ENCODE peak calls at places on chromosomes 7 and 10, in six cellular contexts. R is spleen, F is suprapubic skin, V is Panc1, T is HCT116, L is HL-60. O is an unnamed sample.

GRCh38 chr10:89861584-89862287 is 160.3 kb downstream of the KIF20B start:
- DNase-seq in R (no peak), F (no peak), V (no peak), T (peak; percentile 40), L (no peak), O (no peak)

GRCh38 chr10:110704906-110705476 is 60.9 kb downstream of the RBM20 start:
- DNase-seq in R (no peak), F (no peak), V (no peak), T (no peak), L (no peak), O (no peak)

GRCh38 chr10:32417906-32418547 is 27.9 kb upstream of the CCDC7 start:
- DNase-seq in R (no peak), F (no peak), V (no peak), T (no peak), L (no peak), O (no peak)

GRCh38 chr7:43758861-43759683 is 592 bp downstream of the BLVRA start:
- DNase-seq in R (peak; percentile 88), F (peak; percentile 75), V (no peak), T (no peak), L (no peak), O (peak; percentile 46)

GRCh38 chr10:72784551-72785421 is 92.8 kb downstream of the MCU start:
- DNase-seq in R (no peak), F (no peak), V (peak; percentile 17), T (peak; percentile 21), L (no peak), O (no peak)

GRCh38 chr7:43211693-43212092 is 99.2 kb downstream of the HECW1 start:
- DNase-seq in R (no peak), F (no peak), V (no peak), T (no peak), L (no peak), O (no peak)

GRCh38 chr7:46633816-46634215 is 712.7 kb upstream of the IGFBP3 start:
- DNase-seq in R (no peak), F (no peak), V (no peak), T (no peak), L (no peak), O (no peak)

GRCh38 chr7:29865526-29865925 is 59.2 kb downstream of the WIPF3 start:
- DNase-seq in R (no peak), F (no peak), V (no peak), T (peak; percentile 18), L (no peak), O (no peak)

GRCh38 chr7:52482076-52482475 is 553.4 kb upstream of the POM121L12 start:
- DNase-seq in R (no peak), F (no peak), V (no peak), T (no peak), L (no peak), O (no peak)

GRCh38 chr10:71357792-71358265 is 38.8 kb downstream of the SLC29A3 start:
- DNase-seq in R (no peak), F (no peak), V (no peak), T (no peak), L (no peak), O (no peak)

GRCh38 chr7:21731977-21732376 is 189.1 kb downstream of the DNAH11 start:
- DNase-seq in R (no peak), F (no peak), V (no peak), T (no peak), L (no peak), O (no peak)

GRCh38 chr7:127387974-127388373 is 4.5 kb downstream of the ZNF800 start:
- DNase-seq in R (no peak), F (no peak), V (no peak), T (no peak), L (no peak), O (no peak)

GRCh38 chr7:116525913-116526857 is 1.3 kb downstream of the CAV1 start:
- DNase-seq in R (peak; percentile 93), F (peak; percentile 88), V (no peak), T (no peak), L (peak; percentile 48), O (peak; percentile 88)

DNA sequence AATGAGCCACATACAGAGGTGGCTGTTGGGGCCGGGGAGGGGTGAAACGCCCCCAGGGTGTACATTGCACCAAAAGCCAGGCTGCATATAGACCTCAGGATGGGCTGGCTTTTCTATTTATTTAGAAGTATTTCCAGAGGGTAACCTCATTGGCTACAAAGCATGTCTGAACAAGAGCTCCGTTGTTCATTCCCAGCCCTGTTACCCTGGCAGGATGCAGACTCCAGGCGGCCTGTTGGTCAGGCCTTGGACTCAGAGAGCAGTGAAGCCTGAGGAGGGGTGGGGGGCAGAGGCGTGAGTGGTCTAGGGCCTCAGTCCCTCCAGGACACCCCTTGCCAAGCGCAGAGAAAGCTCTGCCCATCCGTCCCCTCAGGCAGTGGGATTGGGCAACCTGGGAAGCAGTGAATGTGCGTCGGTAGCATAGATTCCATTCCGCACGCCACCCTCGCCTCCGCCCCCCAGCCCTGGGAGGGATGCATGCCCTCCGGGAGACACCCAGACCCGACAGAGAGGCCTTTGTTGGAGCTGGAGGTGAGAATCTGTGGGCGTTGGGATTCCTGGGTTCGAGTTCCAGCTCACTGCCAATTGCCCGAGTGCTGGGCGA is 41.9 kb downstream of the TCF7L2 start:
- DNase-seq in R (no peak), F (no peak), V (no peak), T (no peak), L (no peak), O (no peak)
- TF ChIP-seq POLR2AphosphoS5 in R (no peak), F (no peak), V (no peak), T (peak; percentile 1), L (no peak), O (no peak)

DNA sequence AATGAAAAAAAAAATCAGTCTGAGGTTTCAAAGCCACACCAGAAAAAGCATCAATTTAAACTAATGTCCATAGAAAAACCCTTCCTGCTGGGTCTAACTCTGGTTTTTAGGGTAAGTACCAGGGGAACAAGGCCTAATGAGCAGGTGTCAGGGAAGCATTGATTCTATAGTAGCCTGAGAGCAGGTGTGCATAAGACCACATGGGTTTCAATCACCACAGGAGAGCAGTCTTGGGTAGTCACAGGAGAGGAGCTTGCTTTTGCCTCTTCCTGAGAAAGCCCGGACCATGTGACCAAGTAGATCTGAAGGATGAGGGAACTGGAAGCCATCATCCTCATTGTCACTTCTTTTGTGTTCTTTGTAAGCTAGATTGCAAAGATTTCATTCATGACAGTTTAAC is 66.3 kb upstream of the AGK start:
- DNase-seq in R (no peak), F (no peak), V (no peak), T (no peak), L (no peak), O (no peak)
- TF ChIP-seq POLR2AphosphoS5 in R (no peak), F (no peak), V (no peak), T (no peak), L (no peak), O (no peak)

GRCh38 chr7:54355842-54356241 is 186.3 kb upstream of the VSTM2A start:
- DNase-seq in R (no peak), F (no peak), V (no peak), T (no peak), L (no peak), O (no peak)
- TF ChIP-seq POLR2AphosphoS5 in R (no peak), F (no peak), V (no peak), T (no peak), L (no peak), O (no peak)

GRCh38 chr10:44385423-44385725 is 477 bp upstream of the CXCL12 start:
- DNase-seq in R (no peak), F (peak; percentile 79), V (no peak), T (no peak), L (no peak), O (no peak)
- TF ChIP-seq POLR2AphosphoS5 in R (no peak), F (no peak), V (no peak), T (no peak), L (no peak), O (no peak)

GRCh38 chr10:114754445-114755320 is 66.9 kb upstream of the FHIP2A start:
- DNase-seq in R (no peak), F (no peak), V (peak; percentile 78), T (peak; percentile 78), L (no peak), O (no peak)

GRCh38 chr10:114753126-114753525 is 68.5 kb upstream of the FHIP2A start:
- DNase-seq in R (no peak), F (no peak), V (no peak), T (no peak), L (no peak), O (no peak)

GRCh38 chr10:114749545-114749944 is 72.0 kb upstream of the FHIP2A start:
- DNase-seq in R (no peak), F (no peak), V (no peak), T (no peak), L (no peak), O (no peak)

GRCh38 chr10:114749014-114749413 is 72.6 kb upstream of the FHIP2A start:
- DNase-seq in R (no peak), F (no peak), V (no peak), T (no peak), L (no peak), O (no peak)

DNA sequence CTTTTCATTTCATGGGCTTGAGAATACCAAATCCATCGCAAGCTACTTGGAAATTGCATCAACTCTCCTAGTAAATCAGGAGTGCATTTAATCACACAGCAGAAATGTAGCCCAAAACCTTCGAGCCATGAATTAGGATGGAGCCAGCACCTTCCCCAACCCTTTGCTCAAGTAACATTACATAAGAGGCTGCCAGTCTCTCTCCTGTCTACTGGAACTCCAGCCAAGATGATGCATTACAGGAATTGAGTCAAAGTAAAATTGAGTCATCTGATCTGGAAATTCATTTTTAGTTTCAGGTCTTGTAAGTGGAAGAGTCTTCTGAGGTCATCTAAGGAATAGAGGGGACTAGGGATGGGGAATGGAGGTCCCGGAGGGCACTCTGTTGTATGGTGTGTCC is 69.7 kb upstream of the FHIP2A start:
- DNase-seq in R (no peak), F (no peak), V (no peak), T (no peak), L (no peak), O (no peak)
- TF ChIP-seq POLR2AphosphoS5 in R (no peak), F (no peak), V (no peak), T (no peak), L (no peak), O (no peak)

GRCh38 chr7:151391358-151391730 is 18.5 kb downstream of the WDR86 start:
- DNase-seq in R (peak; percentile 32), F (no peak), V (no peak), T (no peak), L (no peak), O (no peak)

GRCh38 chr7:151389096-151389767 is 20.6 kb downstream of the WDR86 start:
- DNase-seq in R (peak; percentile 40), F (no peak), V (no peak), T (no peak), L (no peak), O (no peak)

GRCh38 chr7:151388430-151388829 is 21.4 kb downstream of the WDR86 start:
- DNase-seq in R (peak; percentile 62), F (no peak), V (no peak), T (no peak), L (no peak), O (no peak)

GRCh38 chr7:151390594-151391357 is 19.1 kb downstream of the WDR86 start:
- DNase-seq in R (peak; percentile 43), F (no peak), V (no peak), T (no peak), L (no peak), O (no peak)

GRCh38 chr7:151389768-151390593 is 19.9 kb downstream of the WDR86 start:
- DNase-seq in R (peak; percentile 54), F (no peak), V (no peak), T (no peak), L (no peak), O (no peak)
- TF ChIP-seq POLR2AphosphoS5 in R (no peak), F (no peak), V (no peak), T (no peak), L (no peak), O (no peak)

O was measured in GM12891.